ENCODE peak calls at places on chromosomes 13 and 19, in ten cellular contexts. One of them, this sample, is unnamed. For H3K4me1, the result is how much of the 10 kb centered on the place peaks cover.

GRCh38 chr19:19526581-19527370 is 1.9 kb upstream of the YJEFN3 start:
- DNase-seq in Peyer's patch: no peak
- DNase-seq in endothelial cell of umbilical vein: no peak
- DNase-seq in stomach: no peak
- DNase-seq in uterus: no peak
- DNase-seq in spleen: no peak
- DNase-seq in IMR-90: no peak
- DNase-seq in body of pancreas: no peak
- DNase-seq in heart left ventricle: no peak
- DNase-seq in H1: no peak
- DNase-seq in this sample: no peak

GRCh38 chr13:112014857-112015256 is 52.1 kb upstream of the SOX1 start:
- DNase-seq in endothelial cell of umbilical vein: peak
- DNase-seq in stomach: no peak
- DNase-seq in Peyer's patch: no peak
- DNase-seq in uterus: no peak
- DNase-seq in body of pancreas: no peak
- DNase-seq in H1: no peak
- DNase-seq in heart left ventricle: no peak
- DNase-seq in spleen: no peak
- DNase-seq in IMR-90: peak
- DNase-seq in this sample: no peak

GRCh38 chr13:36814465-36814864 is 4.6 kb upstream of the RFXAP start:
- DNase-seq in IMR-90: no peak
- DNase-seq in uterus: no peak
- DNase-seq in stomach: no peak
- DNase-seq in spleen: no peak
- DNase-seq in Peyer's patch: no peak
- DNase-seq in H1: no peak
- DNase-seq in body of pancreas: no peak
- DNase-seq in endothelial cell of umbilical vein: peak
- DNase-seq in heart left ventricle: no peak
- DNase-seq in this sample: no peak

GRCh38 chr13:70353096-70353495 is 244.8 kb upstream of the KLHL1 start:
- DNase-seq in stomach: no peak
- DNase-seq in Peyer's patch: no peak
- DNase-seq in IMR-90: no peak
- DNase-seq in endothelial cell of umbilical vein: no peak
- DNase-seq in body of pancreas: no peak
- DNase-seq in uterus: no peak
- DNase-seq in spleen: no peak
- DNase-seq in heart left ventricle: no peak
- DNase-seq in H1: no peak
- DNase-seq in this sample: no peak

GRCh38 chr13:28531195-28531955 is 36.4 kb upstream of the FLT1 start:
- DNase-seq in IMR-90: peak
- DNase-seq in endothelial cell of umbilical vein: peak
- DNase-seq in heart left ventricle: peak
- DNase-seq in body of pancreas: no peak
- DNase-seq in Peyer's patch: no peak
- DNase-seq in spleen: peak
- DNase-seq in uterus: peak
- DNase-seq in H1: peak
- DNase-seq in stomach: peak
- DNase-seq in this sample: peak

GRCh38 chr13:37141011-37141410 is 35.5 kb upstream of the CSNK1A1L start:
- DNase-seq in endothelial cell of umbilical vein: no peak
- DNase-seq in Peyer's patch: no peak
- DNase-seq in body of pancreas: no peak
- DNase-seq in uterus: no peak
- DNase-seq in spleen: no peak
- DNase-seq in heart left ventricle: no peak
- DNase-seq in H1: no peak
- DNase-seq in IMR-90: no peak
- DNase-seq in stomach: no peak
- DNase-seq in this sample: no peak

GRCh38 chr13:40662866-40663265 is 3.6 kb downstream of the FOXO1 start:
- DNase-seq in spleen: no peak
- DNase-seq in heart left ventricle: no peak
- DNase-seq in uterus: no peak
- DNase-seq in stomach: no peak
- DNase-seq in body of pancreas: no peak
- DNase-seq in Peyer's patch: peak
- DNase-seq in endothelial cell of umbilical vein: peak
- DNase-seq in H1: no peak
- DNase-seq in IMR-90: no peak
- DNase-seq in this sample: no peak

GRCh38 chr19:664913-665443 is 2.0 kb upstream of the RNF126 start:
- DNase-seq in IMR-90: peak
- DNase-seq in heart left ventricle: peak
- DNase-seq in uterus: peak
- DNase-seq in body of pancreas: peak
- DNase-seq in endothelial cell of umbilical vein: peak
- DNase-seq in stomach: peak
- DNase-seq in Peyer's patch: peak
- DNase-seq in spleen: peak
- DNase-seq in H1: peak
- DNase-seq in this sample: peak

GRCh38 chr13:114115796-114116195 is 16.6 kb downstream of the RASA3 start:
- DNase-seq in stomach: peak
- DNase-seq in Peyer's patch: peak
- DNase-seq in uterus: no peak
- DNase-seq in body of pancreas: no peak
- DNase-seq in heart left ventricle: no peak
- DNase-seq in spleen: peak
- DNase-seq in endothelial cell of umbilical vein: no peak
- DNase-seq in H1: no peak
- DNase-seq in IMR-90: no peak
- DNase-seq in this sample: no peak

GRCh38 chr19:35559281-35559659 is 4.2 kb downstream of the ATP4A start:
- DNase-seq in Peyer's patch: no peak
- DNase-seq in IMR-90: no peak
- DNase-seq in stomach: no peak
- DNase-seq in heart left ventricle: no peak
- DNase-seq in uterus: no peak
- DNase-seq in endothelial cell of umbilical vein: no peak
- DNase-seq in H1: no peak
- DNase-seq in body of pancreas: no peak
- DNase-seq in spleen: peak
- DNase-seq in this sample: no peak

GRCh38 chr19:29873801-29874575 is 62.2 kb downstream of the CCNE1 start:
- DNase-seq in uterus: no peak
- DNase-seq in spleen: peak
- DNase-seq in body of pancreas: no peak
- DNase-seq in heart left ventricle: no peak
- DNase-seq in stomach: no peak
- DNase-seq in endothelial cell of umbilical vein: no peak
- DNase-seq in H1: no peak
- DNase-seq in IMR-90: no peak
- DNase-seq in Peyer's patch: no peak
- DNase-seq in this sample: no peak

GRCh38 chr13:20616059-20616797 is 49.3 kb downstream of the IFT88 start:
- DNase-seq in IMR-90: peak
- DNase-seq in body of pancreas: no peak
- DNase-seq in stomach: no peak
- DNase-seq in spleen: no peak
- DNase-seq in endothelial cell of umbilical vein: peak
- DNase-seq in H1: no peak
- DNase-seq in heart left ventricle: no peak
- DNase-seq in uterus: no peak
- DNase-seq in Peyer's patch: no peak
- DNase-seq in this sample: no peak

GRCh38 chr19:38475176-38475575 is 41.7 kb downstream of the RYR1 start:
- DNase-seq in body of pancreas: no peak
- DNase-seq in H1: no peak
- DNase-seq in Peyer's patch: no peak
- DNase-seq in endothelial cell of umbilical vein: no peak
- DNase-seq in stomach: no peak
- DNase-seq in IMR-90: no peak
- DNase-seq in spleen: no peak
- DNase-seq in heart left ventricle: no peak
- DNase-seq in uterus: no peak
- DNase-seq in this sample: no peak

DNA sequence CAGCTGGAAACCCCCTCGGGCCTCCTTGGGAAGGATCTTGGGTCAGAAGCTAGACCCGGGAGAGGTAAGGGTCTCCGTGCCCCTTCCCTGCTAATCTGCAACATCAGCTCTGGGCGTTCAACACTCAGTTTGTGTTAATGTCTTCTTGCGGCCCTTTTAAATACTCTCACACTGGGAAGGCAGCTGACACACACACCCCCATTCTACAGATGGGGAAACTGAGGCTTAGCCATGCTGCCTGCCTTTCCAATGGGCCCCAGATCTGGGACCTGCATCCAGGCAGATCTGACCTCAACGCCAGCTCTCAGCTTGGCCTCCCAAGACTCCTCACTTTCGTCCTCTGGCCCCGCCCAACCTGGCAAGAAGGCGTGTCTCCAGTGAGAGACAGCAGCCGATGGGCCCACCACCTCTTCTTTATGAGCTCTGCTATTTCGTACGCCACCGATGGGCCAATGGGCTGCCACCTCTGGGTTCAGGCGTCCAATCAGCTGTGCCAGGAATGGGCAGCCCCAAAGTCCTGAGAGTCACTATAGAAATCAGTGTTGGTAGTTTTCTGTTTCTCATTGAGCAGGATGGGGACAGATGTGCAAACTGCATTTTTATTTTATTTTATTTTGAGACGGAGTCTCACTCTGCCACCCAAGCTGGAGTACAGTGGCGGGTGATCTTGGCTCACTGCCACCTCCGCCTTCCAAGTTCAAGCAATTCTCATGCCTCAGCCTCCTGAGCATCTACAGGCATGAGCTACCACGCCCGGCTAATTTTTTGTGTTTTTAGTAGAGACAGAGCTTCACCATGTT is 43.8 kb downstream of the DNM2 start:
- DNase-seq in stomach: peak
- DNase-seq in Peyer's patch: no peak
- DNase-seq in uterus: no peak
- DNase-seq in body of pancreas: no peak
- DNase-seq in spleen: no peak
- DNase-seq in heart left ventricle: no peak
- DNase-seq in H1: no peak
- DNase-seq in endothelial cell of umbilical vein: no peak
- DNase-seq in IMR-90: no peak
- DNase-seq in this sample: no peak
- H3K4me1 ChIP-seq in stomach: half or more
- H3K4me1 ChIP-seq in Peyer's patch: under half
- H3K4me1 ChIP-seq in uterus: under half
- H3K4me1 ChIP-seq in body of pancreas: under half
- H3K4me1 ChIP-seq in spleen: half or more
- H3K4me1 ChIP-seq in heart left ventricle: half or more
- H3K4me1 ChIP-seq in H1: under half
- H3K4me1 ChIP-seq in endothelial cell of umbilical vein: under half
- H3K4me1 ChIP-seq in IMR-90: under half
- H3K4me1 ChIP-seq in this sample: under half

DNA sequence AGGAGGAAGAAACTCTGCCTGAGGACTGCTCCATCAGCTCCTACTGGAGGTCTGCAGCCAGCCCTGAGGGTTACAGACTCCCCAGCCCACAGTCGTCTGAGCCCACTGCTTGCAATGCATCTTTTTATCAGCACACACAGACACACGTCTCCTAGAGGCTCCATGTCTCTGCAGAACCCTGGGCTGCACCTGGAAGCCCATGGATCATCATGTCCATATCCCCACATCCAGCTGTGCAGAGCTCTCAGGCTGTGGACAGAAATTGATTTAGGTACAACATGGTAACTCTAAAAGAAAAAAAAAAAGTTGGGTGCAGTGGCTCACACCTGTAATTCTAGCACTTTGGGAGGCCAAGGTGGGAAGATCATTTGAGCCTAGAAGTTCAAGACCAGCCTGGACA is 32.9 kb upstream of the ISYNA1 start:
- DNase-seq in uterus: no peak
- DNase-seq in heart left ventricle: no peak
- DNase-seq in spleen: no peak
- DNase-seq in endothelial cell of umbilical vein: no peak
- DNase-seq in body of pancreas: no peak
- DNase-seq in Peyer's patch: no peak
- DNase-seq in IMR-90: no peak
- DNase-seq in stomach: no peak
- DNase-seq in H1: no peak
- DNase-seq in this sample: no peak
- H3K4me3 ChIP-seq in uterus: no peak
- H3K4me3 ChIP-seq in heart left ventricle: no peak
- H3K4me3 ChIP-seq in spleen: no peak
- H3K4me3 ChIP-seq in endothelial cell of umbilical vein: no peak
- H3K4me3 ChIP-seq in body of pancreas: no peak
- H3K4me3 ChIP-seq in Peyer's patch: no peak
- H3K4me3 ChIP-seq in IMR-90: no peak
- H3K4me3 ChIP-seq in stomach: no peak
- H3K4me3 ChIP-seq in H1: no peak
- H3K4me3 ChIP-seq in this sample: no peak

DNA sequence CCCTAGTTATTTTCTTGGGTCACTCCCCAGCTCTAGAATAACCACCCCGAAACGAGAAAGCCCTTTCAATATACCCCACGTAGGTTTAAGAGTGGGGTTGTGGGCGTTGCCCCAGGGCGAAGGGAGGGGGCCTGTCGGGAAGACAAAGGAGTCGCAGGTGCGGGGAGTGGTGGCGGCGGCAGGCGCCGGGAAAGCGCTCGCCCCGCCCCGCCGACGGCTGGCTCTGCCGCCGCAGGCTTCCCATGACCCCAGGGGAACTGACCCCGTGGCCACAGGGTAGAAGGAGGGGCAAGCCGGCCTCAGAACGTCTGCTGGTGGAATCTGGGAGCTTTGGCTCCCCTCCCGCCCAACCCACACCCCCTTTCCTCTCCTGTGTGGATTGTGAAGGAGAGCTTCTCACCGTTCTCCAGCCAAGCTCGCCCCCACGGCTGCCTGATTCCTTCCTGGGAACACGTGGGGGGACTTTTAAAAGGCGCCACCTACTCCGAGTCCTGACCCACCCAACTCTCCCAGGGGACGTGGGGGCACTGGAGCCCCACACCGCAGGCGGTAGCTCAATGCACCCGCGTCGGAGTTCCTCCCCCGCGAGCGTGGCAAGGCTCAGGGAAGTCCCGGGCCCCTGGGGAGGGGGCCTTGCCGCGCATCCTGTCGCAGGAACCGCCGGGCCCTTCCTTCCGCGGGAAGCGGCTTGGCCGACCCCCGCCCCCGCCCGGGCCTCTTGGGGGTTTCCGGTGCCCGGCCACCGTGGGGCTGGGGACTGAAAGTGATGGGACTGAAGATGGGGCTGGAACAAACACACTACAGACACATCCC is 5.5 kb downstream of the IER2 start:
- DNase-seq in endothelial cell of umbilical vein: peak
- DNase-seq in body of pancreas: peak
- DNase-seq in stomach: peak
- DNase-seq in Peyer's patch: peak
- DNase-seq in uterus: peak
- DNase-seq in heart left ventricle: peak
- DNase-seq in spleen: peak
- DNase-seq in H1: peak
- DNase-seq in IMR-90: peak
- DNase-seq in this sample: peak
- TF ChIP-seq POLR2A in endothelial cell of umbilical vein: no peak
- TF ChIP-seq POLR2A in body of pancreas: peak
- TF ChIP-seq POLR2A in stomach: no peak
- TF ChIP-seq POLR2A in Peyer's patch: peak
- TF ChIP-seq POLR2A in uterus: no peak
- TF ChIP-seq POLR2A in heart left ventricle: no peak
- TF ChIP-seq POLR2A in spleen: no peak
- TF ChIP-seq POLR2A in H1: peak
- TF ChIP-seq POLR2A in IMR-90: peak
- TF ChIP-seq POLR2A in this sample: no peak

GRCh38 chr13:99226493-99226892 is 25.8 kb downstream of the UBAC2 start:
- DNase-seq in heart left ventricle: no peak
- DNase-seq in H1: no peak
- DNase-seq in stomach: no peak
- DNase-seq in body of pancreas: no peak
- DNase-seq in uterus: no peak
- DNase-seq in IMR-90: no peak
- DNase-seq in Peyer's patch: no peak
- DNase-seq in endothelial cell of umbilical vein: no peak
- DNase-seq in spleen: no peak
- DNase-seq in this sample: no peak
- H3K4me1 ChIP-seq in heart left ventricle: under half
- H3K4me1 ChIP-seq in H1: under half
- H3K4me1 ChIP-seq in stomach: half or more
- H3K4me1 ChIP-seq in body of pancreas: under half
- H3K4me1 ChIP-seq in uterus: under half
- H3K4me1 ChIP-seq in IMR-90: under half
- H3K4me1 ChIP-seq in Peyer's patch: under half
- H3K4me1 ChIP-seq in endothelial cell of umbilical vein: under half
- H3K4me1 ChIP-seq in spleen: half or more
- H3K4me1 ChIP-seq in this sample: under half

This sample was measured in adrenal gland.